ENCODE peak calls at places on chromosome 7, in eight cellular contexts. T is SK-N-SH, E is ovary, B is A549, Y is H1, G is tibial nerve, C is transverse colon, F is HepG2. A is an unnamed sample.

GRCh38 chr7:55588976-55589604 is 16.8 kb upstream of the VOPP1 start:
- DNase-seq in T (no peak), G (no peak), F (no peak), E (no peak), C (no peak), B (no peak), Y (no peak), A (no peak)

GRCh38 chr7:50664461-50664922 is 99.3 kb upstream of the DDC start:
- DNase-seq in G (no peak), Y (no peak), T (no peak), F (no peak), E (no peak), B (no peak), C (no peak), A (no peak)

GRCh38 chr7:29265208-29265923 is 70.8 kb downstream of the CHN2 start:
- DNase-seq in F (no peak), Y (peak; percentile 40), T (no peak), C (no peak), G (peak; percentile 32), E (no peak), B (no peak), A (no peak)

GRCh38 chr7:97732567-97733275 is 835 bp downstream of the TAC1 start:
- DNase-seq in T (peak; percentile 47), G (no peak), F (no peak), B (no peak), Y (no peak), E (no peak), C (no peak), A (no peak)

GRCh38 chr7:155211761-155212160 is 85.9 kb upstream of the INSIG1 start:
- DNase-seq in B (no peak), E (no peak), G (no peak), T (no peak), C (no peak), Y (no peak), F (no peak), A (no peak)

GRCh38 chr7:951881-952547 is 2.5 kb downstream of the ADAP1 start:
- DNase-seq in E (no peak), C (peak; percentile 7), G (no peak), B (no peak), Y (no peak), F (no peak), T (peak; percentile 30), A (no peak)

GRCh38 chr7:131111081-131111576 is 216.5 kb upstream of the MKLN1 start:
- DNase-seq in G (peak; percentile 47), T (peak; percentile 34), F (no peak), B (peak; percentile 90), C (peak; percentile 15), E (no peak), Y (no peak), A (no peak)

GRCh38 chr7:96084880-96085551 is 236.9 kb downstream of the SLC25A13 start:
- DNase-seq in C (no peak), B (peak; percentile 14), G (no peak), F (no peak), E (no peak), T (no peak), Y (no peak), A (no peak)

GRCh38 chr7:134693256-134693655 is 46.6 kb downstream of the BPGM start:
- DNase-seq in F (no peak), C (no peak), B (peak; percentile 29), T (no peak), Y (no peak), E (no peak), G (peak; percentile 51), A (no peak)

GRCh38 chr7:51350195-51350896 is 33.7 kb upstream of the COBL start:
- DNase-seq in G (no peak), B (peak; percentile 69), C (peak; percentile 59), T (no peak), Y (no peak), E (no peak), F (peak; percentile 33), A (peak; percentile 75)

GRCh38 chr7:69412331-69413146 is 185.7 kb upstream of the AUTS2 start:
- DNase-seq in F (peak; percentile 18), Y (no peak), B (peak; percentile 89), G (peak; percentile 42), T (peak; percentile 66), E (no peak), C (peak; percentile 7), A (no peak)

GRCh38 chr7:539731-540411 is 20.2 kb upstream of the PDGFA start:
- DNase-seq in G (no peak), B (peak; percentile 94), C (peak; percentile 94), T (no peak), E (no peak), F (peak; percentile 90), Y (no peak), A (peak; percentile 56)

GRCh38 chr7:963236-964078 is 9.0 kb upstream of the ADAP1 start:
- DNase-seq in G (no peak), T (peak; percentile 73), B (no peak), C (no peak), F (no peak), Y (no peak), E (no peak), A (no peak)

GRCh38 chr7:72404743-72405142 is 7.4 kb downstream of the CALN1 start:
- DNase-seq in T (no peak), C (no peak), B (no peak), Y (no peak), F (no peak), G (no peak), E (no peak), A (no peak)

GRCh38 chr7:130877236-130877635 is 143.2 kb upstream of the KLF14 start:
- DNase-seq in F (no peak), T (no peak), C (no peak), G (no peak), E (no peak), B (no peak), Y (no peak), A (no peak)

GRCh38 chr7:130959743-130960207 is 225.8 kb upstream of the KLF14 start:
- DNase-seq in C (no peak), B (peak; percentile 87), E (no peak), F (peak; percentile 14), G (no peak), Y (peak; percentile 59), T (no peak), A (no peak)

GRCh38 chr7:22884911-22885823 is 62.5 kb upstream of the TOMM7 start:
- DNase-seq in E (no peak), C (no peak), F (no peak), T (no peak), B (no peak), Y (no peak), G (no peak), A (no peak)

GRCh38 chr7:12927635-12928434 is 240.4 kb downstream of the ARL4A start:
- DNase-seq in E (no peak), B (no peak), T (no peak), Y (no peak), F (no peak), G (no peak), C (no peak), A (no peak)

GRCh38 chr7:4266270-4267040 is 415.6 kb upstream of the FOXK1 start:
- DNase-seq in E (no peak), F (no peak), C (no peak), B (no peak), T (no peak), G (no peak), Y (peak; percentile 35), A (no peak)

GRCh38 chr7:105044449-105045081 is 30.6 kb downstream of the KMT2E start:
- DNase-seq in B (no peak), E (no peak), C (no peak), F (no peak), G (no peak), Y (no peak), T (no peak), A (no peak)

GRCh38 chr7:123916240-123916724 is 8.8 kb upstream of the SPAM1 start:
- DNase-seq in Y (no peak), C (peak; percentile 33), B (peak; percentile 23), F (peak; percentile 13), T (peak; percentile 47), G (no peak), E (no peak), A (no peak)

GRCh38 chr7:135980665-135981180 is 3.6 kb upstream of the MTPN start:
- DNase-seq in B (no peak), G (no peak), F (no peak), C (peak; percentile 39), T (no peak), E (no peak), Y (no peak), A (peak; percentile 29)
- H3K4me3 ChIP-seq in B (no peak overlapping the region), G (peak overlapping the region; percentile 11), F (no peak overlapping the region), C (no peak overlapping the region), T (peak overlapping the region; percentile 6), E (no peak overlapping the region), Y (no peak overlapping the region), A (no peak overlapping the region)

DNA sequence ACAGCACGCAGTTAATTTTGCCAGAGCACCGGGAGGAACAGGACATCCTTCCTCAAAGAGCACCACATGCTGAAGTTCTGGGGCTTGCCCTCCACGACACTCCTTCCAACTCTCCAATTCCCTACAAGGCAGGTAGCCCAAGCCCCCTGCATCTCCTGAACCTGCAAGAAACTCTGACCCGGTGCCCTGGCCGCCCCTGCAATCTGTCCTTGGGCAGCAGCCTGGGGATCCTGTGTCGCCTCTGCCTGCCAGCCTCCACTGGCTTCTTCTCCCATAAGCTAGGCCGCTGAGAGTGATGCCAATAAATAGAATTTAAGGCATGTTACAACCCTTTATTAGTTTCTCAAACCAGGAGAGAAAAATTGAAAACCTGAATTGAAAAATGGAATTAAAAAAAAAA is 182.8 kb downstream of the ELMO1 start:
- DNase-seq in C (no peak), F (no peak), T (no peak), B (no peak), Y (no peak), G (no peak), E (no peak), A (no peak)
- TF ChIP-seq EP300 in C (no peak), F (no peak), T (no peak), B (no peak), Y (no peak), G (no peak), E (no peak), A (no peak)

GRCh38 chr7:20238754-20239324 is 21.7 kb upstream of the MACC1 start:
- DNase-seq in T (no peak), F (no peak), Y (no peak), G (no peak), C (peak; percentile 33), E (no peak), B (no peak), A (peak; percentile 43)
- H3K4me3 ChIP-seq in T (no peak overlapping the region), F (no peak overlapping the region), Y (no peak overlapping the region), G (no peak overlapping the region), C (no peak overlapping the region), E (no peak overlapping the region), B (no peak overlapping the region), A (no peak overlapping the region)

GRCh38 chr7:80646088-80646961 is 7.9 kb downstream of the CD36 start:
- DNase-seq in B (no peak), T (no peak), F (no peak), E (no peak), Y (no peak), G (no peak), C (no peak), A (no peak)

GRCh38 chr7:80644054-80644453 is 5.6 kb downstream of the CD36 start:
- DNase-seq in T (no peak), B (no peak), F (no peak), E (no peak), G (no peak), Y (no peak), C (no peak), A (no peak)

GRCh38 chr7:80643336-80643925 is 5.0 kb downstream of the CD36 start:
- DNase-seq in B (no peak), Y (no peak), C (no peak), T (no peak), G (no peak), E (no peak), F (no peak), A (no peak)

GRCh38 chr7:80642871-80643270 is 4.4 kb downstream of the CD36 start:
- DNase-seq in F (peak; percentile 88), E (no peak), B (no peak), G (no peak), Y (no peak), T (no peak), C (no peak), A (no peak)

GRCh38 chr7:80648201-80648600 is 9.8 kb downstream of the CD36 start:
- DNase-seq in T (no peak), G (no peak), C (no peak), B (no peak), E (no peak), F (no peak), Y (no peak), A (no peak)
- TF ChIP-seq EP300 in T (no peak), G (no peak), C (no peak), B (no peak), E (no peak), F (no peak), Y (no peak), A (no peak)